ENCODE peak calls at places on chromosomes 7 and 10, in ten cellular contexts. X is activated CD8-positive, alpha-beta T cell treated with anti-CD3 and anti-CD28 coated beads for 36 hours; B is lung; G is MM.1S; V is heart left ventricle; R is RWPE1; N is IMR-90; M is AG09309; Z is gastrocnemius medialis; W is suprapubic skin. F is an unnamed sample.

GRCh38 chr7:18693401-18693800 is 197.9 kb downstream of the HDAC9 start:
- DNase-seq in X (no peak), B (no peak), G (no peak), V (no peak), R (peak), N (peak), M (peak), Z (peak), W (no peak), F (no peak)

GRCh38 chr7:153245809-153246208 is 486.3 kb downstream of the ACTR3B start:
- DNase-seq in X (no peak), B (no peak), G (no peak), V (no peak), R (no peak), N (no peak), M (no peak), Z (no peak), W (no peak), F (no peak)

GRCh38 chr10:11212285-11212684 is 194.6 kb downstream of the CELF2 start:
- DNase-seq in X (no peak), B (no peak), G (no peak), V (no peak), R (no peak), N (no peak), M (no peak), Z (no peak), W (no peak), F (no peak)

GRCh38 chr10:69962746-69963135 is 89.9 kb upstream of the MACROH2A2 start:
- DNase-seq in X (no peak), B (peak), G (no peak), V (no peak), R (no peak), N (no peak), M (no peak), Z (no peak), W (no peak), F (no peak)

GRCh38 chr7:158887594-158887993 is 31.2 kb downstream of the DYNC2I1 start:
- DNase-seq in X (no peak), B (no peak), G (no peak), V (no peak), R (no peak), N (no peak), M (peak), Z (peak), W (no peak), F (no peak)

GRCh38 chr10:62076872-62077271 is 175.4 kb downstream of the ARID5B start:
- DNase-seq in X (no peak), B (no peak), G (no peak), V (no peak), R (peak), N (peak), M (no peak), Z (no peak), W (no peak), F (no peak)

GRCh38 chr7:39686261-39686924 is 63.0 kb downstream of the RALA start:
- DNase-seq in X (peak), B (no peak), G (peak), V (no peak), R (no peak), N (peak), M (peak), Z (no peak), W (no peak), F (peak)

GRCh38 chr10:816958-817357 is 114.5 kb downstream of the LARP4B start:
- DNase-seq in X (no peak), B (peak), G (no peak), V (no peak), R (no peak), N (no peak), M (no peak), Z (no peak), W (no peak), F (no peak)

GRCh38 chr10:71260622-71261325 is 48.4 kb downstream of the UNC5B start:
- DNase-seq in X (no peak), B (no peak), G (no peak), V (peak), R (peak), N (peak), M (no peak), Z (no peak), W (no peak), F (no peak)

GRCh38 chr7:11716185-11716584 is 115.8 kb downstream of the THSD7A start:
- DNase-seq in X (no peak), B (no peak), G (no peak), V (peak), R (no peak), N (no peak), M (no peak), Z (no peak), W (no peak), F (no peak)

GRCh38 chr10:126670886-126671285 is 393 bp upstream of the C10orf90 start:
- DNase-seq in X (no peak), B (no peak), G (no peak), V (no peak), R (no peak), N (no peak), M (no peak), Z (no peak), W (no peak), F (no peak)

GRCh38 chr10:481636-482035 is 207.8 kb downstream of the DIP2C start:
- DNase-seq in X (no peak), B (no peak), G (no peak), V (no peak), R (no peak), N (no peak), M (no peak), Z (no peak), W (no peak), F (no peak)

GRCh38 chr10:31623466-31623865 is 304.4 kb downstream of the ZEB1 start:
- DNase-seq in X (no peak), B (no peak), G (no peak), V (no peak), R (no peak), N (peak), M (peak), Z (peak), W (no peak), F (no peak)

GRCh38 chr7:141462958-141463357 is 88.3 kb upstream of the AGK start:
- DNase-seq in X (no peak), B (no peak), G (no peak), V (no peak), R (no peak), N (no peak), M (no peak), Z (no peak), W (no peak), F (no peak)

GRCh38 chr7:129875745-129876411 is 76.9 kb downstream of the UBE2H start:
- DNase-seq in X (no peak), B (no peak), G (no peak), V (no peak), R (peak), N (peak), M (no peak), Z (no peak), W (no peak), F (no peak)

GRCh38 chr7:698515-699259 is 27.8 kb upstream of the DNAAF5 start:
- DNase-seq in X (no peak), B (no peak), G (no peak), V (no peak), R (no peak), N (no peak), M (no peak), Z (no peak), W (peak), F (no peak)

GRCh38 chr7:81924494-81924893 is 154.6 kb upstream of the HGF start:
- DNase-seq in X (no peak), B (no peak), G (no peak), V (no peak), R (no peak), N (no peak), M (no peak), Z (no peak), W (no peak), F (peak)

GRCh38 chr10:5206799-5207198 is 10.2 kb downstream of the AKR1C4 start:
- DNase-seq in X (no peak), B (no peak), G (no peak), V (no peak), R (no peak), N (no peak), M (no peak), Z (no peak), W (no peak), F (no peak)

GRCh38 chr10:100345570-100346330 is 1.3 kb upstream of the SCD start:
- DNase-seq in X (no peak), B (no peak), G (no peak), V (no peak), R (no peak), N (peak), M (no peak), Z (peak), W (no peak), F (no peak)

GRCh38 chr7:142496545-142496991 is 238.7 kb upstream of the PRSS58 start:
- DNase-seq in X (peak), B (no peak), G (peak), V (no peak), R (peak), N (peak), M (no peak), Z (no peak), W (no peak), F (peak)

GRCh38 chr10:110352930-110353243 is 48.2 kb upstream of the SMNDC1 start:
- DNase-seq in X (no peak), B (no peak), G (no peak), V (no peak), R (no peak), N (no peak), M (no peak), Z (no peak), W (no peak), F (no peak)

GRCh38 chr10:6108631-6109443 is 20.0 kb downstream of the RBM17 start:
- DNase-seq in X (peak), B (no peak), G (peak), V (no peak), R (peak), N (peak), M (no peak), Z (no peak), W (no peak), F (peak)

GRCh38 chr7:64654796-64655548 is 11.0 kb upstream of the ZNF107 start:
- DNase-seq in X (no peak), B (no peak), G (no peak), V (no peak), R (no peak), N (no peak), M (no peak), Z (no peak), W (no peak), F (no peak)

GRCh38 chr7:91079491-91079890 is 184.7 kb upstream of the FZD1 start:
- DNase-seq in X (no peak), B (no peak), G (no peak), V (no peak), R (no peak), N (peak), M (no peak), Z (no peak), W (no peak), F (no peak)

GRCh38 chr7:11478873-11479272 is 353.1 kb downstream of the THSD7A start:
- DNase-seq in X (no peak), B (no peak), G (no peak), V (no peak), R (no peak), N (no peak), M (no peak), Z (no peak), W (no peak), F (no peak)

GRCh38 chr10:78371118-78371517 is 337.5 kb downstream of the RPS24 start:
- DNase-seq in X (no peak), B (no peak), G (no peak), V (no peak), R (no peak), N (no peak), M (no peak), Z (no peak), W (no peak), F (no peak)

GRCh38 chr10:70830185-70830584 is 14.4 kb downstream of the SGPL1 start:
- DNase-seq in X (no peak), B (no peak), G (no peak), V (no peak), R (peak), N (no peak), M (no peak), Z (no peak), W (no peak), F (no peak)

GRCh38 chr10:12793106-12793505 is 208.4 kb downstream of the CCDC3 start:
- DNase-seq in X (no peak), B (no peak), G (no peak), V (no peak), R (no peak), N (no peak), M (no peak), Z (no peak), W (no peak), F (no peak)

GRCh38 chr7:149720372-149721083 is 52.9 kb downstream of the ZNF467 start:
- DNase-seq in X (no peak), B (no peak), G (no peak), V (peak), R (no peak), N (no peak), M (no peak), Z (peak), W (no peak), F (peak)

DNA sequence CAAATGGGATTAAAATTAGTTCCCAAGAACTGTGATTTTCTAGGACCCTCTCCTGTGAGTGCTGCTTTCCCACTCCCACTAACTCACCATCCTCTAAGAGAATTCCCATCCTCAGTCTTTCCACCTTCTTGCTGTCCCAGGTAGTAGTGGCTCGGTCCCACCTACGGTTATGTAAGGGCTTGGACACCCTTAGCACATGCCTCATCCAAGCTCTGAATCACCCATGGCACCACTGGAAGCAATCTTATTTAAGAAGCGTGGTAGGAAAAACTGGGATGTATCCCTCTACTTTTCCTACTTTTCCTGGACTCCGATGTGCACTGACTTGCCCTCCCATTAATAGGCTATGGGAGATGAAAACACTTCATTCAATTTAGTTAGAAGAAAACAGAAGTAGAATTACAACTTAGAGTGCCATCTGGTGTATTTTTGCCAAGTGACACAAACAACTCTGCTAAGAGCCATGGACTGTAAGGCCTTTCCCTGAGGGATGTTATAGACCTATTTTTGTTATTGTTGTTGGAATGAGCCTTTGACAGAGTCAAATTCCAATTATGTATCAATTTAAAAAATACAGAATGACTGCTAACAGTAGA is 13.7 kb upstream of the ANKRD22 start:
- DNase-seq in X (no peak), B (no peak), G (no peak), V (no peak), R (peak), N (no peak), M (no peak), Z (no peak), W (no peak), F (no peak)
- TF ChIP-seq CTCF in X (no peak), B (no peak), G (no peak), V (no peak), R (no peak), N (peak), M (peak), Z (no peak), W (no peak), F (peak)

DNA sequence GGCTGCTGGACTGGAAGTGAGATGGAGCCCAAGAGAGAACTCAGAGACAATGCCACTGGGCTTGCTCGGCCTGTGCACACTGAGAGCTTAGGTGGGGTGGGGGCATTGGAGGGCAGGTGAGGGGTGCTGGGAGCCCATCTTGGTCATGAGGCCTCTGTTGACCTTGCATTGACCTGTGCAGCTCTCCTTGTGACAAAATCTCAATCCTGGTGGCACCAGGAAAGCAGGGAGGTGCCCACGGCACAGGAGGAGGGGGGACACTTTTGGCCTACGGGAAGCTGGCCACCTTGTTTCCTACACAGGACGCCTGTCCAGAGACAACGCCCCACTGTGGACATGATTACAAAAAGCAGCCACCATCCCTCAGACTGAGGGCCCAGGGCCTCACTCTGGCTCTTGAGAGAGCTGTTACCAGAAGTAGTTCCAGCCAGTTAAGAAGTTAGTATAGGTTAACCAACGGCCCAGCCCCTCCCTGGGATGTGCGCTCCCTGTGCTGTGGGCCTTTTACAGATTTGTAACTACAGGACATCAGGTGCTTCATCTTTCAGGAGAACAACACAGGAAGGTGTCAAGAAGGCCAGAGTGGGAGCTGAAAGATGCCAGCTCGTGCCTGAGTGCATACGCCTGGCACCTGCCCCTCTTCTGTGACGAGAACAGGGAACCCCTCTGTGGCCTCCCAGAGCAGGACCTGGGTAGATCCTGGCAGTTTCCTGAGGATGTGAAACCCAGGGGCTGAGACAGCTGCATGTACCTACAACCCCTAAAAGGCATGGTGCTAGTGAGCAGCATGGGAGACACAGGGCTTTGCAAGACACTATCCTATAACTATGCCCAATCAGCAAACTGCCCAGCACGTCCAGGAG is 10.3 kb downstream of the PKD1L1 start:
- DNase-seq in X (no peak), B (no peak), G (peak), V (no peak), R (no peak), N (no peak), M (no peak), Z (no peak), W (no peak), F (no peak)
- TF ChIP-seq CTCF in X (no peak), B (no peak), G (no peak), V (no peak), R (no peak), N (no peak), M (no peak), Z (no peak), W (no peak), F (no peak)

GRCh38 chr10:8431511-8431910 is 377.0 kb downstream of the GATA3 start:
- DNase-seq in X (no peak), B (no peak), G (no peak), V (no peak), R (no peak), N (no peak), M (no peak), Z (no peak), W (no peak), F (no peak)

GRCh38 chr10:8438603-8439002 is 384.1 kb downstream of the GATA3 start:
- DNase-seq in X (peak), B (no peak), G (no peak), V (no peak), R (no peak), N (no peak), M (no peak), Z (no peak), W (no peak), F (no peak)

GRCh38 chr10:8439040-8439439 is 384.6 kb downstream of the GATA3 start:
- DNase-seq in X (no peak), B (no peak), G (no peak), V (no peak), R (no peak), N (no peak), M (no peak), Z (no peak), W (no peak), F (no peak)

GRCh38 chr10:8437896-8438295 is 383.4 kb downstream of the GATA3 start:
- DNase-seq in X (no peak), B (no peak), G (no peak), V (no peak), R (no peak), N (no peak), M (no peak), Z (no peak), W (no peak), F (no peak)

DNA sequence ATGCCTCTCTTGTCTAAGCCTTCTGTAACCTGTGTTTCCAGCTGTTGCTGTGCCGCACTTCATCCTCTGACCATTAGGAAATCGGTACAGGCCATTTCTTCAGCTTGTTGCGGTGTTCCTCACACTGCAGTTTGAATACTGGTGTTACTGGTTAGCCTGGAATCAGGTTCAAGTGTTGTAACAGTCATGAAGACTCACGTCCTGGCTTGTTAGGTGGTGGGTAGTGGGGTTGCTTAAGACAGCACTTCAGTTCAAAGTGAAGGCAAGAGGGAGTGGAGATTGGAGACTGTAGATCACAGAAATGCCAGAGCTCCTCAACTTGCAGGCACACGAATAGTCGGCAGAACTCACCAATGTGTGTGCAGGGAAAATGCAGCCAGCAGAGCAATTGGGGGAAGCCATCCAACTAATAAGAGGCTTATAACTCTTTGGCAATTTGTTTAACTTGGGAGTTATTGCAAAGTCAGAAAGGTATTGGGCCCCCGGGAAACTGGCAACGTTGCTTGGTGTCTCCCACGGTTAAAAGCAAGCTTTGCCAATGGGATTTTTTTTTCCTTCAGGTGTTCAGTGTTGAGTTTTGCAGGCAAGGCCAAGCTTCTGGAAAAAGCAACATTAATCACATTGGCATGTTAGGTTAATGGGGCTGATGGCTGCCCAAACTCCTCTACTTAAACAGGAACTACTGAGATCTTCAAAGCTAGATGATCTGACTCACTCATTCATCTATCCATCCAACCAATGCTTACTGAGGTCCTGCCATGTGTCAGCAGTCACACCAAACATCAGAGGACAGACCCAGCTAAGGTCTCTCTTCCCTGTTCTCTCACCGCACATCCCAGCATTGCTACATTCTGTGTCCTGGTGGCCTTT is 380.9 kb downstream of the GATA3 start:
- DNase-seq in X (no peak), B (no peak), G (no peak), V (no peak), R (peak), N (no peak), M (no peak), Z (no peak), W (peak), F (no peak)
- TF ChIP-seq CTCF in X (no peak), B (no peak), G (no peak), V (no peak), R (no peak), N (no peak), M (no peak), Z (no peak), W (no peak), F (no peak)

GRCh38 chr7:36441344-36442022 is 51.8 kb downstream of the ANLN start:
- DNase-seq in X (no peak), B (no peak), G (no peak), V (no peak), R (no peak), N (no peak), M (no peak), Z (no peak), W (no peak), F (no peak)
- TF ChIP-seq CTCF in X (no peak), B (no peak), G (no peak), V (no peak), R (no peak), N (no peak), M (no peak), Z (no peak), W (no peak), F (no peak)

GRCh38 chr10:93454146-93454545 is 28.0 kb downstream of the MYOF start:
- DNase-seq in X (no peak), B (no peak), G (no peak), V (no peak), R (no peak), N (no peak), M (no peak), Z (no peak), W (no peak), F (no peak)
- TF ChIP-seq CTCF in X (no peak), B (no peak), G (no peak), V (no peak), R (no peak), N (no peak), M (no peak), Z (no peak), W (no peak), F (no peak)

DNA sequence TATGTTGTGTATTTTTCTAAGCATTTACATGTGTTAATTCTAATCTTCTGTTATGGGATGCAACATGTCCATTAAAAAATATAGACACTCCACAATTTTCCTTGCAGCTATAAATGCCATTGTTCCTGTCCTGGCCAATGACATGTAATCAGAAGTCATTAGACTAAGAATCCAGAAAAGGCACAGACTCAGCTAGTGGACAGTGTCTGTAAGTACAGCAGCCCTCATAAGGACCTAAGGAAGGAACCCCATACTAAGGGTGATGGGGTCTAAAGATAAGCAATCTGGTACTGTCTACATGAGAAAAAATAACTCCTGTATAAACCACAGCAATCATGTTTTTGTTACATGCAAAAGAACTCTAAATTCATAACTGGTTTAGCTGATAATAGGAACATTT is 115.9 kb downstream of the GPR85 start:
- DNase-seq in X (no peak), B (no peak), G (no peak), V (no peak), R (no peak), N (no peak), M (no peak), Z (no peak), W (no peak), F (no peak)
- TF ChIP-seq CTCF in X (no peak), B (no peak), G (peak), V (no peak), R (no peak), N (no peak), M (no peak), Z (no peak), W (no peak), F (no peak)

F was measured in GM20000.